ENCODE peak calls at places on chromosomes 13 and 19, in five cellular contexts. Y is stomach, Z is adrenal gland, L is fibroblast of lung, Q is GM23338. O is an unnamed sample.

GRCh38 chr19:4922530-4923378 is 13.5 kb downstream of the UHRF1 start:
- DNase-seq in Y (no peak), Z (no peak), L (no peak), Q (no peak), O (no peak)

GRCh38 chr19:52716578-52716977 is 18.3 kb downstream of the ZNF611 start:
- DNase-seq in Y (no peak), Z (no peak), L (no peak), Q (peak; percentile 86), O (no peak)

GRCh38 chr19:13788991-13789390 is 6.3 kb upstream of the ZSWIM4 start:
- DNase-seq in Y (no peak), Z (no peak), L (peak; percentile 93), Q (no peak), O (peak; percentile 63)

GRCh38 chr13:23432589-23432988 is 913 bp downstream of the SACS start:
- DNase-seq in Y (no peak), Z (no peak), L (peak; percentile 18), Q (no peak), O (no peak)

GRCh38 chr13:86932935-86933334 is 738.2 kb upstream of the SLITRK5 start:
- DNase-seq in Y (no peak), Z (no peak), L (peak; percentile 14), Q (peak; percentile 69), O (no peak)

GRCh38 chr19:18794029-18794313 is 2.9 kb upstream of the COMP start:
- DNase-seq in Y (no peak), Z (no peak), L (no peak), Q (no peak), O (no peak)

GRCh38 chr19:18763674-18764590 is 27.2 kb downstream of the COMP start:
- DNase-seq in Y (no peak), Z (peak; percentile 92), L (peak; percentile 75), Q (no peak), O (peak; percentile 98)

GRCh38 chr19:53659292-53659691 is 27.5 kb downstream of the DPRX start:
- DNase-seq in Y (no peak), Z (no peak), L (no peak), Q (peak; percentile 94), O (peak; percentile 9)

GRCh38 chr13:27919934-27920676 is at the start of gene PDX1:
- DNase-seq in Y (peak; percentile 70), Z (peak; percentile 15), L (no peak), Q (peak; percentile 83), O (peak; percentile 28)

GRCh38 chr19:47107201-47107952 is 6.2 kb downstream of the ZC3H4 start:
- DNase-seq in Y (peak; percentile 32), Z (peak; percentile 33), L (no peak), Q (no peak), O (peak; percentile 70)

GRCh38 chr13:44212633-44213387 is 160.8 kb upstream of the SERP2 start:
- DNase-seq in Y (no peak), Z (no peak), L (peak; percentile 18), Q (peak; percentile 19), O (peak; percentile 45)

GRCh38 chr19:5943623-5944022 is 29.6 kb downstream of the CAPS start:
- DNase-seq in Y (no peak), Z (no peak), L (peak; percentile 52), Q (no peak), O (peak; percentile 54)

GRCh38 chr19:45164577-45165335 is 4.0 kb upstream of the NKPD1 start:
- DNase-seq in Y (peak; percentile 82), Z (no peak), L (peak; percentile 68), Q (peak; percentile 82), O (peak; percentile 78)

GRCh38 chr13:24865158-24865557 is 101.2 kb downstream of the RNF17 start:
- DNase-seq in Y (no peak), Z (no peak), L (no peak), Q (no peak), O (peak; percentile 48)

GRCh38 chr19:8392017-8392591 is 1.9 kb downstream of the RAB11B start:
- DNase-seq in Y (peak; percentile 81), Z (peak; percentile 78), L (peak; percentile 29), Q (no peak), O (peak; percentile 52)

GRCh38 chr13:48532146-48532472 is 771 bp downstream of the RCBTB2 start:
- DNase-seq in Y (no peak), Z (no peak), L (peak; percentile 52), Q (no peak), O (peak; percentile 80)

GRCh38 chr13:41216160-41216559 is 21.8 kb upstream of the KBTBD7 start:
- DNase-seq in Y (no peak), Z (no peak), L (peak; percentile 68), Q (no peak), O (peak; percentile 40)

GRCh38 chr19:4521170-4521887 is 3.0 kb upstream of the PLIN4 start:
- DNase-seq in Y (no peak), Z (no peak), L (no peak), Q (no peak), O (no peak)

GRCh38 chr13:107743523-107743922 is 471.8 kb downstream of the LIG4 start:
- DNase-seq in Y (no peak), Z (no peak), L (no peak), Q (no peak), O (no peak)

GRCh38 chr19:7832781-7833180 is 2.8 kb downstream of the EVI5L start:
- DNase-seq in Y (no peak), Z (no peak), L (no peak), Q (no peak), O (peak; percentile 42)

GRCh38 chr13:42876270-42876714 is 94.9 kb downstream of the FAM216B start:
- DNase-seq in Y (no peak), Z (no peak), L (no peak), Q (peak; percentile 90), O (no peak)

GRCh38 chr13:41017153-41017552 is 2.0 kb downstream of the ELF1 start:
- DNase-seq in Y (peak; percentile 41), Z (peak; percentile 18), L (no peak), Q (no peak), O (no peak)

GRCh38 chr13:113949546-113949945 is 24.3 kb downstream of the C13orf46 start:
- DNase-seq in Y (no peak), Z (no peak), L (no peak), Q (no peak), O (no peak)

GRCh38 chr19:56765107-56765506 is 75.4 kb downstream of the PEG3 start:
- DNase-seq in Y (peak; percentile 30), Z (peak; percentile 75), L (no peak), Q (no peak), O (peak; percentile 32)

GRCh38 chr13:107865643-107866006 is 349.7 kb downstream of the LIG4 start:
- DNase-seq in Y (no peak), Z (no peak), L (peak; percentile 32), Q (no peak), O (peak; percentile 50)

GRCh38 chr13:102900193-102900608 is 54.4 kb downstream of the ERCC5 start:
- DNase-seq in Y (no peak), Z (no peak), L (no peak), Q (no peak), O (no peak)

GRCh38 chr19:38263696-38264485 is 482 bp upstream of the SPINT2 start:
- DNase-seq in Y (peak; percentile 98), Z (peak; percentile 78), L (peak; percentile 69), Q (peak; percentile 93), O (peak; percentile 64)

DNA sequence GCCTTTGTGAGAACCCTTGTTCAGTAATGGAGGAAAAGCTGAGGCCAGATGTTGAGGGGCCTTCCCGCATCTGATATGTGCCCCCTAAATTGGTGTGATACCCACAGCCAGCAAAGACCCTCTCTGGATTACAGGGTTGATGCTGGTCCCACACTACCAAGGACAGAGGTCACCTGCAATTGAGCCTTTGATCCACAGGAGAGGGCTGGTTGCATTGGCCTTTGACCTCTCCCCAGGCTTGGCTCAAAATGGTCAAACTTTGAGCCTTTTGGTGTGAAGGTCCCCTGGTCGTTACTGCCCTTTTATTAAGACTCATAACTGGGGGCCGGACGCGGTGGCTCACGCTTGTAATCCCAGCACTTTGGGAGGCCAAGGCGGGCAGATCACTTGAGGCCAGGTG is 8.4 kb upstream of the MRPL4 start:
- DNase-seq in Y (no peak), Z (no peak), L (no peak), Q (no peak), O (no peak)
- H3K4me1 ChIP-seq in Y (peaks cover 8% of the 10 kb centered on the region), Z (no peaks in the 10 kb centered on the region), L (peaks cover 5% of the 10 kb centered on the region), Q (no peaks in the 10 kb centered on the region), O (peaks cover 10% of the 10 kb centered on the region)

GRCh38 chr13:33279414-33279813 is 6.1 kb downstream of the STARD13 start:
- DNase-seq in Y (no peak), Z (no peak), L (no peak), Q (no peak), O (peak; percentile 37)
- H3K4me1 ChIP-seq in Y (peaks cover 99% of the 10 kb centered on the region), Z (peaks cover 64% of the 10 kb centered on the region), L (peaks cover 28% of the 10 kb centered on the region), Q (peaks cover 6% of the 10 kb centered on the region), O (peaks cover 90% of the 10 kb centered on the region)

GRCh38 chr19:3333662-3334061 is 32.7 kb upstream of the NFIC start:
- DNase-seq in Y (no peak), Z (no peak), L (no peak), Q (no peak), O (no peak)

GRCh38 chr19:3335431-3336350 is 30.7 kb upstream of the NFIC start:
- DNase-seq in Y (peak; percentile 77), Z (peak; percentile 90), L (peak; percentile 41), Q (no peak), O (peak; percentile 74)

GRCh38 chr19:3338541-3339181 is 27.7 kb upstream of the NFIC start:
- DNase-seq in Y (peak; percentile 87), Z (peak; percentile 34), L (no peak), Q (no peak), O (no peak)

GRCh38 chr19:3336351-3336679 is 30.1 kb upstream of the NFIC start:
- DNase-seq in Y (no peak), Z (no peak), L (no peak), Q (no peak), O (no peak)

GRCh38 chr19:3336680-3337523 is 29.5 kb upstream of the NFIC start:
- DNase-seq in Y (peak; percentile 97), Z (peak; percentile 94), L (peak; percentile 49), Q (no peak), O (peak; percentile 74)
- H3K4me1 ChIP-seq in Y (peaks cover 61% of the 10 kb centered on the region), Z (peaks cover 47% of the 10 kb centered on the region), L (peaks cover 26% of the 10 kb centered on the region), Q (no peaks in the 10 kb centered on the region), O (peaks cover 30% of the 10 kb centered on the region)

DNA sequence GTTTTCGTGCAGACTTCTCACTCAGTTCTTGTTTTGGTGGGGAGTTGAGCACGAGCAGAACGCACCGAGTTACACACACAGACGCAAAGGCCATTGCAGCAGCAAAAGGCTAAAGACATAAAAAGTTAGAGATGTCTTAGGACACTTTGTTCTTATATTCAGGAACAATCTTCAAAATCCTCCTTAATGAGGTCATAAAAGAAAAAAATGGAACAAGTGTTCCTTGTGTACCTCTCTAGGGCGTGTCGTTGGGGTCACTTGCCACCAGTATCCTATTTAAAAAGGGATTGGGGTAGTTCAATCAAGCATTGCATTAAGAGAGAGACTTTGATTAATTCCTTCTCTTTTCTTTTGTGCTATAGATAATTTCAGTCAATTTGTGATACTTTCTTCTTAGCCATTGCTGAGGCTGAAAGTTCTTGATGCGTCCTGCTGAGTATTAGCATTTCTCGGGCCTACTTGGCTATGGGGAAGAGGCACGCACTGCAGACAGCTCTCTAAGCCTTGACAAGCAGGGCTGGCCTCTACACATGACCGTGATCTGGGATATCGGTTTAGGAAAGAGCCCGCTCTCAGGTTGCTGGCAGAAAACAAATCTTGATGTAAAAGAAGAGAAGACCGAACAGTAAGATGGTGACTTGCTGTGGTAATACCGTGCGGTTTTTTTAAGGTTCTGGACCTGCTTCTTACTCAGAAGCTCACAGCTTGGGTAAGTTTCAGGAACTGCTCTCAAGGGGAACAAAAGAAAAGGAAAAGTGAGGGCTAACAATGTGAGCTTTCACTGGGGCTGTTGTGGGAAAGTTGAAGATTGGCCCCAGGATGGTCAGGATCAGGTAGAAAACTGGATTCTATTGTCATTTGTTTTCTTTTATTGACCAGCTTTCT is 223.6 kb downstream of the TM9SF2 start:
- DNase-seq in Y (no peak), Z (no peak), L (no peak), Q (no peak), O (no peak)
- H3K4me1 ChIP-seq in Y (no peaks in the 10 kb centered on the region), Z (no peaks in the 10 kb centered on the region), L (no peaks in the 10 kb centered on the region), Q (peaks cover 57% of the 10 kb centered on the region), O (no peaks in the 10 kb centered on the region)

O was measured in GM23248.